ENCODE peak calls at places on chromosomes 3 and 15, in five cellular contexts. V, J, F, I and U are unnamed samples.

GRCh38 chr3:52299815-52300611 is 12.4 kb downstream of the GLYCTK start:
- DNase-seq in F (no peak), V (peak), J (peak), I (peak), U (no peak)

GRCh38 chr3:168807426-168807825 is 711.7 kb upstream of the GOLIM4 start:
- DNase-seq in I (no peak), V (no peak), J (peak), F (no peak), U (no peak)

GRCh38 chr3:113897373-113897777 is 50.4 kb upstream of the ZDHHC23 start:
- DNase-seq in J (no peak), V (no peak), I (no peak), F (no peak), U (no peak)

GRCh38 chr15:39579487-39580116 is 1.3 kb upstream of the THBS1 start:
- DNase-seq in I (no peak), F (no peak), V (peak), J (peak), U (no peak)

GRCh38 chr15:78727561-78727960 is 83.7 kb downstream of the ADAMTS7 start:
- DNase-seq in I (no peak), F (no peak), V (no peak), J (peak), U (no peak)

GRCh38 chr3:51974963-51975856 is at the start of gene ABHD14A:
- DNase-seq in F (peak), J (peak), I (peak), V (peak), U (peak)

GRCh38 chr15:78811124-78811824 is at the start of gene ADAMTS7:
- DNase-seq in J (peak), F (peak), V (peak), I (peak), U (peak)

GRCh38 chr3:136189043-136189442 is 7.1 kb downstream of the MSL2 start:
- DNase-seq in J (no peak), F (no peak), V (no peak), I (no peak), U (no peak)

GRCh38 chr3:79019137-79019923 is 748.5 kb downstream of the ROBO1 start:
- DNase-seq in J (peak), F (peak), V (peak), I (no peak), U (no peak)

GRCh38 chr3:14806641-14807263 is 12.0 kb upstream of the FGD5 start:
- DNase-seq in I (no peak), J (no peak), F (no peak), V (no peak), U (no peak)

GRCh38 chr3:86973440-86973839 is 17.5 kb downstream of the VGLL3 start:
- DNase-seq in J (no peak), I (no peak), F (no peak), V (no peak), U (no peak)

GRCh38 chr3:187024561-187025226 is 94.4 kb downstream of the ST6GAL1 start:
- DNase-seq in V (no peak), J (no peak), F (no peak), I (no peak), U (no peak)

GRCh38 chr15:63362196-63362595 is 19.4 kb downstream of the CA12 start:
- DNase-seq in V (no peak), J (no peak), F (no peak), I (peak), U (no peak)

GRCh38 chr3:188231454-188231853 is 77.5 kb downstream of the LPP start:
- DNase-seq in J (no peak), V (no peak), F (no peak), I (no peak), U (no peak)

GRCh38 chr15:51782357-51782896 is 31.0 kb downstream of the TMOD2 start:
- DNase-seq in J (peak), F (no peak), V (no peak), I (peak), U (no peak)
- TF ChIP-seq CTCF in J (peak), F (no peak), V (no peak), I (peak), U (peak)

DNA sequence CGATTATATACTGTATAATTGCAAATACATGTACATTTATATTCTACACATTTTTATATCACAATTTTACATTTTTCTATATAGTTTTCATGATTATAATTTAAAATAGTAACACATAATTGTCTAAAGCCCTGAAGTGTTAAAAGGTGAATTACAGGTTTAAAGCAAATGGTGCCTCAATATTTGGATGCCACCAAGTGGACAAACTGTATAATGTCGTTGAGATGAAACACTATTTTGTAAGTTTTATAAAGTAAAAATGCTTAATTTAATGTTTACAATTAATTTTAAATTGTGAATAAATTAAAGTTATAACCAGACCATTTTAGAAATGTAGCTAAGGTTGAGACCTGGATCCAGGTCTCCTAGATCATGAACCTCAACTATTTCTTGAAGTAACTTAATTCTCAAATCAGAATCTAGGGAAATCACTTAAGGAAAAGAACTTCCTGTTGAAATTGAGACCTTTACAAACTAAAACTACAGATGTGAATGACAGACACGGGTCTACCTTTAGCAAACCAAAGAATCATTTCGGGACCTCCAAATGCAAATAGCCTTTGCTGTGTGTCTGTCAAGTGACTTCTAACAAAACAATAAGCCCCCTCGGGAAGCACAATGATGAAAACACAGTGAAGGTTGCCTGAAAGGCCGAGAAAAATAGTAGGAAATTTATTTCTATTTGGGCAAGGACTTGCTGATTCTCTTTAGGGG is 37.8 kb downstream of the EHHADH start:
- DNase-seq in F (no peak), V (no peak), I (no peak), J (no peak), U (no peak)
- TF ChIP-seq CTCF in F (peak), V (peak), I (peak), J (peak), U (no peak)

DNA sequence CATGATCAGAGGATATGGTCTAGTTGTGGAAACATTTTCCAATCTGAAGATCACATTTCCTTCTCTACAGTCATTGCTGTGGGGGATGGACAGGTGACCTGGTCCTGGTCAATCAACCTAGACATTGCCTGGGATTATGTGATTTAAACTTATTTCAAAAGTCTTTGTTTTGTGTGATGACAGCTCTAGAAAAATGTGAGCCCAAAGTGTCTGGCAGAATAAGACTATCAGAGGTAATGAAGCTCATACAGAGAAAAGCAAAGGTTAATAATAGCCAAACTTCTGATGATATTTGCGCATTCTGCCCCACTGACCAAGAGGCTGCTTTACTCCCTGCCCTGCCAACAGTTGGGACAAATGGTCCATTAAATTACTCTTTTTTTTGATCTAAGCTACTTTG is 911.1 kb downstream of the MCTP2 start:
- DNase-seq in I (no peak), V (no peak), F (no peak), J (no peak), U (no peak)
- TF ChIP-seq CTCF in I (no peak), V (no peak), F (no peak), J (no peak), U (no peak)

GRCh38 chr3:139319428-139320402 is 24.1 kb upstream of the MRPS22 start:
- DNase-seq in F (no peak), J (peak), I (peak), V (no peak), U (no peak)
- TF ChIP-seq CTCF in F (no peak), J (peak), I (peak), V (no peak), U (no peak)

GRCh38 chr15:85800460-85801123 is 5.9 kb upstream of the KLHL25 start:
- DNase-seq in J (no peak), I (no peak), V (no peak), F (no peak), U (no peak)
- TF ChIP-seq CTCF in J (no peak), I (no peak), V (no peak), F (no peak), U (no peak)

DNA sequence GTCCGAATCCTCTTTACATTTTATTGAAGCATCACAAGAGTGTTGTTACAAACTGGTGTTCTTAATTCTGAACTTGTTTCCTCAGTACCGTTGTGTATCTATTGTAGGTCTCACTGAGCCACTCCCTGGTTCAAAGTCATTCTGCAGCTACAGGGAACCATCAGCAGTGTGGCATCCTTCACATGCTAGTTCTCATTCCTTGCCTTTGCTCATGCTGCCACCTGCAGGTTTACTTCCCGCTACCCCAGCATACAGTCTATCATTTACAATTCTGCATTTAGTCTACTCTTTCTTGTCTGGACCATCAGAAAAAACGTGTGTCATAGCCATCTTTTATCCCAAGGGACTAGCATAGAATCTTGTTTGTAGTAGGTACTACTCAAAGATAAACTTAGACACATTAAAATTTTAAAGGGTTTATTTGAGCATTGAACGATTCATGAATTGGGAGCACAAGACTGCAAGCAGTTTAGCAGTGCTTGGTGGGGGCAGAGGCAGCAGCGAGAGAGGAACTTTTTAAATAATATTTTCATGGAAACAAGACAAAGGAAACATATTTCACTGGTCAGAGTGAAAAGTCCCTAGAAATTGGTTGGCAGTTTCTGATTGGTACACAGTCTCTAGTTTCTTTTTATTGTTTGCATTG is 402.1 kb downstream of the CADM2 start:
- DNase-seq in F (no peak), I (peak), J (peak), V (no peak), U (no peak)
- TF ChIP-seq CTCF in F (peak), I (peak), J (peak), V (no peak), U (no peak)

GRCh38 chr3:25556504-25556903 is 108.2 kb downstream of the TOP2B start:
- DNase-seq in I (no peak), V (no peak), F (no peak), J (no peak), U (no peak)
- TF ChIP-seq CTCF in I (no peak), V (no peak), F (no peak), J (no peak), U (no peak)

GRCh38 chr3:195037017-195037373 is 234.0 kb downstream of the XXYLT1 start:
- DNase-seq in I (no peak), F (no peak), V (no peak), J (no peak), U (no peak)

GRCh38 chr3:195034101-195034500 is 236.9 kb downstream of the XXYLT1 start:
- DNase-seq in F (no peak), I (no peak), V (no peak), J (no peak), U (no peak)

GRCh38 chr3:195036203-195037016 is 234.5 kb downstream of the XXYLT1 start:
- DNase-seq in V (no peak), F (no peak), I (no peak), J (no peak), U (no peak)

GRCh38 chr3:195034541-195034940 is 236.4 kb downstream of the XXYLT1 start:
- DNase-seq in I (no peak), F (no peak), J (no peak), V (no peak), U (no peak)

DNA sequence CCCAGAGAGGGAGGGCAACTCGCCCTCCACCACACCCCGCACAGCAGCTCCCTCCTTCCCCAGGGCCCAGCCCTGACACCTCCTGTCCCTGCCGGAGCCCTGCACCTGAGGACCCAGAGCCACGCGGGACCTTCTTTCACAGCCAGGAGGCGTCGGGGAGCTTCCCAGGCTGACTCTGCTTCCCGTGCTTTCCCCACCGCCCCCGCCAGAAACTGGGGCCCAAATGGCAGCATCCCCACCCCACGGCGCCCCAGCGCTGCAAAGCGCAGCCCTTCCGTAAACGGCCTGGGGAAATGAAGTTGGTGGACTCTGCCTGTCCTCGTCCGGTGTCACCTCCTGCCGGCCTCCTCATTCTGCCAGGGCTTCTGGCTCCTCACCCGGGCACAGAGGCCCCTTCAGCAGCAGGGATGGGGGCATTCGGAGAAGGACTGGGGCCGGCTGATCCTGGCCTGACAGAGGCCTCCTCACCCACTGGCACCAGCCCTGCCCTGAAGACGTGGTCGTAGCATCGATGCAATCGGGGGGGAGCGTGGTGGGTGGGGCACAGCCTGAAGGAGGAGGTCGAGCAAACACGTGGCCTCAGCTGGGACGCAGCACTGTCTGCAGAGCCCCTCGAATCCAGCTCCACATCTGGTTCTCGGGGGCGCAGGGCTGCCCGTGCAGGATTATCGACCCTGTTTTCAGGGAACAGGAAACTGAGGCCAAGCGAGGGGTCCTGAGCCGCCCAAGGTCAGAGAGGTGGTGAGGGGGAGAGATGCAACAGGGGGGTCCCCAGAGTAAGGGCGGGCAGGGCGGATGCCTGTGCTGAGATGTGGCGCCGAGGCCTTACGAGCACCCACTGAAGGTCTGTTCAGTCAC is 235.4 kb downstream of the XXYLT1 start:
- DNase-seq in J (peak), F (no peak), V (no peak), I (peak), U (no peak)
- TF ChIP-seq CTCF in J (peak), F (no peak), V (no peak), I (peak), U (no peak)

GRCh38 chr15:64874131-64874530 is 32.4 kb downstream of the PLEKHO2 start:
- DNase-seq in V (no peak), I (no peak), J (no peak), F (no peak), U (no peak)

GRCh38 chr15:64878708-64879107 is 33.0 kb upstream of the ANKDD1A start:
- DNase-seq in J (no peak), F (no peak), I (no peak), V (no peak), U (no peak)

GRCh38 chr15:64883097-64883581 is 28.6 kb upstream of the ANKDD1A start:
- DNase-seq in J (no peak), I (no peak), V (no peak), F (no peak), U (peak)

GRCh38 chr15:64875641-64876223 is 34.0 kb downstream of the PLEKHO2 start:
- DNase-seq in J (no peak), I (no peak), F (no peak), V (no peak), U (no peak)

DNA sequence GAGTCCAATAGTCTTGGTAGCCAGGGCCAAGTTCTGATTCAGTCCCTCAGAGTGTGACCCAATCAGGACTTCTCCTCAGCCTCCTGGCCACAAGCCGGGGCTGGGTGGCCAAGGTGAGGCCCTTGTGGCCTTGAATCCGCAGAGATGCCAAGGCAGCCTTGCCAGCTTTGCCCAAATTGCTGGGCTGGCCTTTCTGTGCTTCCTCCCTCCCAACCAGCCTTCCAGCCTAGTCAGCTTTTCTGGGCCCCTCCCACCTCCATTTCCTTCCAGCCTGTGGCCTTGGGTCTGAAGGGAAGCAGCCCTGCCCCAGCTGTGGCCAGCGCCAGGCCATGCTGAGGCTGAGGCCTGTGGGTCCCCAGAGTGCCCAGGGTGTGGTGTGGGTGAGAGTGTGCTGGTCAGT is 34.3 kb upstream of the ANKDD1A start:
- DNase-seq in I (no peak), F (no peak), V (peak), J (no peak), U (no peak)
- TF ChIP-seq CTCF in I (no peak), F (no peak), V (no peak), J (no peak), U (no peak)

GRCh38 chr15:65077981-65078352 is 1.4 kb downstream of the KBTBD13 start:
- DNase-seq in I (no peak), V (peak), F (no peak), J (peak), U (no peak)
- TF ChIP-seq CTCF in I (no peak), V (peak), F (no peak), J (peak), U (peak)